ENCODE peak calls at places on chromosome 7, in four cellular contexts. F is K562, Q is mammary epithelial cell, G is keratinocyte. I is an unnamed sample.

GRCh38 chr7:81986745-81987470 is 217.1 kb upstream of the HGF start:
- DNase-seq in F (no peak), G (no peak), Q (no peak), I (no peak)

GRCh38 chr7:103985565-103986126 is 3.8 kb downstream of the RELN start:
- DNase-seq in G (no peak), Q (no peak), F (no peak), I (no peak)

GRCh38 chr7:50920031-50920635 is 137.4 kb upstream of the GRB10 start:
- DNase-seq in G (no peak), Q (no peak), F (no peak), I (no peak)

GRCh38 chr7:117588352-117588794 is 108.5 kb downstream of the CFTR start:
- DNase-seq in G (no peak), F (no peak), Q (no peak), I (no peak)

GRCh38 chr7:105268056-105268455 is 120.7 kb downstream of the SRPK2 start:
- DNase-seq in Q (peak), F (no peak), G (peak), I (no peak)

GRCh38 chr7:114663502-114663901 is 248.9 kb downstream of the FOXP2 start:
- DNase-seq in Q (peak), G (no peak), F (no peak), I (no peak)

GRCh38 chr7:140512317-140513000 is 33.2 kb upstream of the MKRN1 start:
- DNase-seq in G (no peak), Q (peak), F (peak), I (no peak)

GRCh38 chr7:129958643-129959479 is 6.1 kb upstream of the UBE2H start:
- DNase-seq in G (peak), F (peak), Q (peak), I (peak)

GRCh38 chr7:151125459-151125834 is 39.2 kb downstream of the AGAP3 start:
- DNase-seq in G (no peak), Q (no peak), F (no peak), I (peak)

GRCh38 chr7:10537764-10538163 is 435.9 kb upstream of the PHF14 start:
- DNase-seq in Q (no peak), G (no peak), F (no peak), I (no peak)

GRCh38 chr7:41825927-41826480 is 123.1 kb upstream of the INHBA start:
- DNase-seq in F (no peak), G (no peak), Q (no peak), I (no peak)

GRCh38 chr7:50212666-50213621 is 91.6 kb upstream of the IKZF1 start:
- DNase-seq in G (no peak), Q (no peak), F (no peak), I (peak)

GRCh38 chr7:124349443-124349842 is 316.6 kb upstream of the TMEM229A start:
- DNase-seq in G (no peak), F (no peak), Q (no peak), I (no peak)

GRCh38 chr7:4486932-4487331 is 195.2 kb upstream of the FOXK1 start:
- DNase-seq in F (no peak), Q (no peak), G (no peak), I (no peak)

GRCh38 chr7:16754869-16755317 is 1.3 kb downstream of the TSPAN13 start:
- DNase-seq in G (no peak), F (no peak), Q (peak), I (no peak)

GRCh38 chr7:132065193-132065972 is 509.0 kb upstream of the PODXL start:
- DNase-seq in G (peak), Q (peak), F (no peak), I (peak)

GRCh38 chr7:140275069-140275961 is 98.5 kb upstream of the KDM7A start:
- DNase-seq in Q (no peak), F (peak), G (no peak), I (no peak)

GRCh38 chr7:80468931-80469714 is 42.7 kb downstream of the GNAT3 start:
- DNase-seq in Q (no peak), F (no peak), G (no peak), I (no peak)

GRCh38 chr7:140937702-140938283 is 13.1 kb upstream of the BRAF start:
- DNase-seq in Q (no peak), F (no peak), G (no peak), I (no peak)

GRCh38 chr7:41592226-41592625 is 110.7 kb downstream of the INHBA start:
- DNase-seq in Q (no peak), G (no peak), F (no peak), I (no peak)

GRCh38 chr7:27976531-27976930 is 204.1 kb downstream of the JAZF1 start:
- DNase-seq in G (no peak), F (no peak), Q (no peak), I (no peak)

GRCh38 chr7:5702876-5703571 is 78.4 kb downstream of the RNF216 start:
- DNase-seq in G (no peak), Q (peak), F (no peak), I (no peak)

GRCh38 chr7:129607471-129608120 is 3.9 kb upstream of the NRF1 start:
- DNase-seq in Q (peak), F (peak), G (peak), I (peak)

GRCh38 chr7:150379590-150380379 is 655 bp downstream of the ZNF775 start:
- DNase-seq in G (no peak), F (no peak), Q (peak), I (peak)

GRCh38 chr7:129793506-129794310 is 159.1 kb downstream of the UBE2H start:
- DNase-seq in F (peak), G (no peak), Q (no peak), I (peak)

GRCh38 chr7:23072043-23072442 is 33.5 kb upstream of the KLHL7 start:
- DNase-seq in G (no peak), F (no peak), Q (no peak), I (no peak)

GRCh38 chr7:141312395-141312794 is 238.5 kb downstream of the TMEM178B start:
- DNase-seq in G (no peak), F (no peak), Q (no peak), I (no peak)

GRCh38 chr7:27102578-27103442 is at the start of gene HOXA2:
- DNase-seq in F (no peak), Q (peak), G (no peak), I (peak)

GRCh38 chr7:157476654-157477549 is 140.1 kb downstream of the DNAJB6 start:
- DNase-seq in Q (no peak), G (no peak), F (no peak), I (peak)

GRCh38 chr7:157476201-157476600 is 139.4 kb downstream of the DNAJB6 start:
- DNase-seq in Q (no peak), F (no peak), G (no peak), I (peak)

GRCh38 chr7:157475601-157476000 is 138.8 kb downstream of the DNAJB6 start:
- DNase-seq in Q (no peak), G (no peak), F (no peak), I (peak)

GRCh38 chr7:157479326-157479725 is 142.5 kb downstream of the DNAJB6 start:
- DNase-seq in Q (no peak), F (no peak), G (no peak), I (no peak)

DNA sequence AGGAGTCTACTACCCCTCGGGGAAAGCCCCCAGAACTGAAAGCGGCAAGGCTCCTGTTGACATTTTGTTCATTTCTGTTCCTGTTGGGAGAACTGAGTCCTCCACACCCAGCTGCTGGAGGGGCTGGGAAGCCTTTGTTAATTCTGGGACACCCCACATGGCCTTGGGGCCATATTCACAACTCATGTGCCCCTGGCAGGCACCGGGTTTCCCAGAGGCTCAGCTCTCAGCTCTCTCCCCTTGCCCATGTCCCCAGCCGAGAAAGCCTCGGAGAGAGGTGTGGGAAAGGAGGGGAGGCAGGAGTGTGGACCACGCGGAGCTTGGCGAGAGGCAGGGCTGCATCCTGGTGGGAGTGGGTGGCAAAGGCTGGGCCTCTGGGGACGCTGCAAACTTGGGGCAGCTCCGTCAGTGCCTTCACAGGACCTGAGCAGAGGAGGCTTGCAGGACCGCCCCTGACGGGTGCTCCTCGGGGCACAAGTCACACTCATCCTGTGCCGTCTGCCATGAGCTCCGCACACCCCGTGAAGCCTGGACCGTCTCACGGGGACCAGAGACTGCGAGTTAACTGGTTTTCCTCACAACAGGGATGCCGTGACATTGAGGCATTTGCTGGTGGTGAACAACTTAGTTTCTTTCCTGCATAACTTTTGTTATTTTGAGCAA is 140.9 kb downstream of the DNAJB6 start:
- DNase-seq in G (no peak), F (no peak), Q (no peak), I (peak)
- H3K4me3 ChIP-seq in G (no peak), F (no peak), Q (peak), I (peak)

DNA sequence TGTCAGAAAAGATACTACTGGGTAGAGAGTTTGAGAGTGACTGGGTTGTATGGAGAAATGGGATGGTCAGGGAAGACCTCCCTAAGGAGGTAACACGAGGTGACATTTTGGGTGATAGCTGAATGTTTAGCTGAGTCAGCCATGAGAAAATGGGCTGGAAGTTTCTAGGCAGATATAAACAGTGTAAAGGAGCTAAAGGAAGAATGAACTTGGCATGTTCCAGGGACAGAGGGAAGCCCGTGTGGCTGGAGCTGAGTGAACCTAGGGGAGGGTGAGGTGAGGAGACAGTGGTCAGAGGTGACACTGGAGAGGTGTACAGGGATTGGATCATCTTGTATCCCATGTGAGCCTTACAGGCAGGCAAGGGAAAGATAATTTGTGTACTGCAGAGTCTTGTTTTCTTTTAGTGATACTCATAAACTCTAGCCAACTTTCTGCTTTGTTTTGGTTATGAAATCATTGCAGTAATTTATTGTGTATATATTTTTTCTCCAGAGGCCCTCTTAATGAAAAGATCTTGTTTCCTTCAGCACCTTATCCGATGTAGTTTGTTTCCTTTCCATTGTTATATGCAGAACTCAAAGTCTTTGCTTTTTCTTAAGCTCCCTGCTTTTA is 1.8 kb downstream of the STARD3NL start:
- DNase-seq in G (no peak), F (no peak), Q (no peak), I (peak)
- H3K4me2 ChIP-seq in G (peak), F (peak), Q (peak), I (peak)

GRCh38 chr7:134482858-134483257 is 24.0 kb upstream of the AKR1B1 start:
- DNase-seq in F (no peak), G (no peak), Q (no peak), I (no peak)

GRCh38 chr7:134481167-134481566 is 22.3 kb upstream of the AKR1B1 start:
- DNase-seq in F (no peak), G (no peak), Q (no peak), I (no peak)

GRCh38 chr7:134485202-134485601 is 26.3 kb upstream of the AKR1B1 start:
- DNase-seq in G (no peak), Q (no peak), F (no peak), I (no peak)

GRCh38 chr7:134480730-134481129 is 21.8 kb upstream of the AKR1B1 start:
- DNase-seq in G (no peak), Q (peak), F (no peak), I (no peak)

DNA sequence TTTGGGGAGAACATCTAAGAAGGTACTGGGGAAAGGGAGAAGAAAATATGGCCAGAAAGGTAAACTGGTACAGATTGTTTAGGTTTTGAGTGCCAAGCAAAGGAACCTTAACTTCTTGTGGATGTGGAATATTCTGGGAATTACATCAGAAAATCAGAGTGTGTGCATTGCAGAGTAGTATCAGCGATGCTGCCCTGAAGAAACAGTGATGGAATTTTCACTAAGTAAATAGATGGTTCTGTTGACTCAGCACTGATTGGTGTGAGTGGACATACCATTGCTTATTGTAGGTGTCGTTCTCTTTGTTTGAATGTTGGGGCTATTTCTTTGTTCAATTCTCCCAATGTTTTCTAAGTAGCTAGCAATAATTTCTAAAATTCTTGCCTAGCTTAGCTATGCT is 24.4 kb upstream of the AKR1B1 start:
- DNase-seq in G (no peak), F (no peak), Q (no peak), I (no peak)
- H3K4me3 ChIP-seq in G (no peak), F (no peak), Q (no peak), I (no peak)

GRCh38 chr7:44081266-44081748 is 1.0 kb downstream of the POLM start:
- DNase-seq in F (peak), Q (no peak), G (no peak), I (peak)

GRCh38 chr7:44078521-44078920 is 3.8 kb downstream of the POLM start:
- DNase-seq in Q (no peak), F (no peak), G (no peak), I (peak)

GRCh38 chr7:44080686-44081265 is 1.6 kb downstream of the POLM start:
- DNase-seq in G (no peak), F (no peak), Q (no peak), I (peak)

GRCh38 chr7:44079221-44080021 is 2.9 kb downstream of the POLM start:
- DNase-seq in Q (no peak), F (no peak), G (no peak), I (peak)

GRCh38 chr7:44080118-44080517 is 2.2 kb downstream of the POLM start:
- DNase-seq in F (no peak), Q (no peak), G (no peak), I (no peak)
- H3K4me2 ChIP-seq in F (no peak), Q (no peak), G (no peak), I (no peak)

GRCh38 chr7:108454674-108455523 is 1.3 kb downstream of the NRCAM start:
- DNase-seq in F (no peak), G (no peak), Q (peak), I (peak)
- H3K4me3 ChIP-seq in F (no peak), G (peak), Q (peak), I (peak)

GRCh38 chr7:143117395-143117794 is 14.5 kb upstream of the PIP start:
- DNase-seq in Q (no peak), G (no peak), F (no peak), I (no peak)

GRCh38 chr7:143126146-143126545 is 5.7 kb upstream of the PIP start:
- DNase-seq in Q (peak), F (no peak), G (no peak), I (no peak)

DNA sequence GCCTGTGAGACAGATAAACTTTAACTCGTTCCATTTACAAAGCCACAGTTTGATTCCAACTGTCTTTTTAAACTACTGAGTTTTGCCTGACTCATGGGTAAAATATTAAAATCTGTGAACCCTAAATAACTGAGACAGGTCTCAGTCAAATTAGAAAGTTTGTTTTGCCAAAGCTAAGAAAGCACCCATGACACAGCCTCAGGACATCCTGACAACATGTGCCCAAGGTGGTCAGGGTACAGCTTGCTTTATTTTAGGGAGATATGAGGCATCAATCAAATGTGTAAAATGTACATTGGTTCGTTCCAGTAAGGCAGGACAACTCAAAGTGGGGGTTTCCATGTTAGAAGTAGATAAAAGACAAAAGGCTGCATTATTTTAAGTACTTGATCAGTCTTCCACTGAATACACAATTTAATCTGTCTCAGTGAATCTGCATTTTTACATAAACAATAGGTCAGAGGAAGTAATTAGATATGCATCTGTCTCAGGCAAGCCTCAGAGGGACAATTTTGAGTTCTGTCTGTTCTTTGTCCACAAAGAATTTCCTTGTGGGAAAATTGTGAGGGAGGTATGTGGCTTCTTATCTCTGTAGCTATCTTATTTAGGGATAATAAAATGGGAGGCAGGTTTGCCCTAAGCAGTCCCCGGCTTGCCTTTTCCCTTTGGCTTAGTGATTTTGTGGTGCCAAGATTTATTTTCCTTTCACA is 11.0 kb upstream of the PIP start:
- DNase-seq in G (no peak), F (no peak), Q (no peak), I (no peak)
- H3K4me2 ChIP-seq in G (no peak), F (no peak), Q (no peak), I (no peak)

GRCh38 chr7:2068693-2069471 is 163.9 kb downstream of the MAD1L1 start:
- DNase-seq in Q (no peak), G (no peak), F (no peak), I (no peak)
- H3K4me3 ChIP-seq in Q (no peak), G (no peak), F (no peak), I (no peak)

DNA sequence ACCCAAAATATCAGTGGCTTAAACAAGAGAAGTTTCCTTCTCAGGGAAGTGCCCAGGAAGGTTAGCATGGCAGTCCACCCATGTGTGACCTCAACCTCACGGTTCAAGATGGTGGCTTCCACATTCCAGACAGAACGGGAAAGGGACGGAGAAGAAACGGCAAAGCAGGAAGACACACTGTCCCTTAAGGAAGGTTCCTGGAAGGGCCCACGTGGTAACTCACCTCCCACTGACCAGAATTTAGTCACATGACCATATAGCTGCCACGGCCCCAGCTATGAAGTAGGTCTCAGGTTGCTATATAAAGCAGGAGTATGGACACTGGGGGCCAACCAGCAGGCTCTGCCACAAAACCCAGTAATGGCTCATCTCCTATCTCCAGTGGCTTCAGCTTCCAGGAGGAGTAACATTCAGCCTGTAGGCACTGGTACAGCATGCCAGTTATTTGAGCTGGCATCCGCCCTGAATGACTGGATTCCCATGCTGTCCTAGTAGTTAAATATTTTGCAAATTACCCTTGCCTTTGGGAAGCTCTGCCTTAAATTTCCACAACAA is 278.5 kb upstream of the KLF14 start:
- DNase-seq in Q (no peak), G (no peak), F (peak), I (peak)
- H3K4me2 ChIP-seq in Q (peak), G (peak), F (peak), I (peak)